ENCODE peak calls at places on chromosomes 2 and 18, in ten cellular contexts. Q is NCI-H69; F is GM04504; J is germinal center; U is aorta; T is activated CD8-positive, alpha-beta memory T cell treated with anti-CD3 and anti-CD28 coated beads for 24 hours; W is astrocyte of the cerebellum; S is AG08395; E is KG1; N is EL. H is an unnamed sample.

GRCh38 chr2:26861610-26862224 is 13.8 kb downstream of the DPYSL5 start:
- DNase-seq in Q (no peak), F (no peak), J (no peak), U (no peak), T (no peak), W (no peak), S (no peak), E (no peak), N (no peak), H (no peak)

GRCh38 chr2:231524477-231525247 is 5.6 kb downstream of the NMUR1 start:
- DNase-seq in Q (no peak), F (no peak), J (no peak), U (no peak), T (no peak), W (no peak), S (no peak), E (no peak), N (no peak), H (peak)

GRCh38 chr2:39416172-39416571 is 20.9 kb downstream of the MAP4K3 start:
- DNase-seq in Q (no peak), F (peak), J (no peak), U (no peak), T (no peak), W (peak), S (peak), E (no peak), N (peak), H (no peak)

GRCh38 chr18:14767474-14767873 is 19.5 kb downstream of the ANKRD30B start:
- DNase-seq in Q (no peak), F (no peak), J (no peak), U (no peak), T (no peak), W (no peak), S (no peak), E (no peak), N (no peak), H (no peak)

GRCh38 chr2:211408485-211408884 is 852.1 kb downstream of the CPS1 start:
- DNase-seq in Q (no peak), F (no peak), J (no peak), U (no peak), T (no peak), W (no peak), S (no peak), E (no peak), N (no peak), H (no peak)

GRCh38 chr2:239042551-239043320 is 194.9 kb downstream of the TWIST2 start:
- DNase-seq in Q (no peak), F (no peak), J (no peak), U (peak), T (no peak), W (no peak), S (no peak), E (no peak), N (no peak), H (no peak)

GRCh38 chr2:179898873-179899272 is 37.5 kb upstream of the ZNF385B start:
- DNase-seq in Q (peak), F (no peak), J (peak), U (no peak), T (no peak), W (peak), S (peak), E (no peak), N (peak), H (no peak)

GRCh38 chr18:22093731-22094374 is 75.5 kb upstream of the GATA6 start:
- DNase-seq in Q (no peak), F (no peak), J (no peak), U (no peak), T (no peak), W (no peak), S (no peak), E (no peak), N (no peak), H (no peak)

GRCh38 chr2:181971032-181971431 is 14.6 kb upstream of the PPP1R1C start:
- DNase-seq in Q (no peak), F (no peak), J (no peak), U (no peak), T (no peak), W (no peak), S (no peak), E (no peak), N (no peak), H (no peak)

GRCh38 chr2:37926635-37927034 is 1.5 kb downstream of the RMDN2 start:
- DNase-seq in Q (no peak), F (no peak), J (no peak), U (no peak), T (no peak), W (no peak), S (no peak), E (no peak), N (no peak), H (no peak)

GRCh38 chr2:200650195-200650594 is 64.4 kb downstream of the AOX1 start:
- DNase-seq in Q (no peak), F (no peak), J (no peak), U (no peak), T (no peak), W (no peak), S (no peak), E (no peak), N (no peak), H (no peak)

GRCh38 chr18:78595453-78595852 is 384.2 kb upstream of the SALL3 start:
- DNase-seq in Q (peak), F (no peak), J (no peak), U (no peak), T (no peak), W (no peak), S (no peak), E (no peak), N (no peak), H (no peak)

GRCh38 chr2:15667579-15668556 is 76.2 kb downstream of the DDX1 start:
- DNase-seq in Q (no peak), F (no peak), J (no peak), U (no peak), T (no peak), W (no peak), S (peak), E (no peak), N (peak), H (no peak)

GRCh38 chr2:23536326-23536725 is 151.3 kb downstream of the KLHL29 start:
- DNase-seq in Q (peak), F (no peak), J (no peak), U (no peak), T (no peak), W (no peak), S (no peak), E (no peak), N (no peak), H (no peak)

GRCh38 chr18:36035253-36035652 is 32.1 kb downstream of the RPRD1A start:
- DNase-seq in Q (peak), F (no peak), J (no peak), U (no peak), T (no peak), W (peak), S (peak), E (no peak), N (peak), H (no peak)

GRCh38 chr18:33201509-33201926 is 239.0 kb downstream of the CCDC178 start:
- DNase-seq in Q (peak), F (no peak), J (peak), U (no peak), T (no peak), W (peak), S (no peak), E (peak), N (no peak), H (no peak)

GRCh38 chr2:201654611-201655384 is 11.5 kb upstream of the TMEM237 start:
- DNase-seq in Q (no peak), F (peak), J (no peak), U (no peak), T (no peak), W (peak), S (peak), E (no peak), N (peak), H (no peak)

GRCh38 chr2:172404824-172405223 is 22.6 kb upstream of the ITGA6 start:
- DNase-seq in Q (no peak), F (peak), J (no peak), U (no peak), T (no peak), W (peak), S (peak), E (no peak), N (peak), H (no peak)

GRCh38 chr2:219437690-219438089 is 3.0 kb downstream of the SPEG start:
- DNase-seq in Q (no peak), F (no peak), J (no peak), U (no peak), T (no peak), W (no peak), S (no peak), E (no peak), N (no peak), H (no peak)

GRCh38 chr2:108226570-108226969 is 13.2 kb upstream of the SULT1C3 start:
- DNase-seq in Q (no peak), F (no peak), J (no peak), U (no peak), T (no peak), W (no peak), S (no peak), E (no peak), N (no peak), H (no peak)

GRCh38 chr2:241268716-241269445 is 46.6 kb downstream of the HDLBP start:
- DNase-seq in Q (no peak), F (peak), J (no peak), U (no peak), T (peak), W (no peak), S (peak), E (no peak), N (peak), H (no peak)

GRCh38 chr2:66569321-66569851 is 134.5 kb downstream of the MEIS1 start:
- DNase-seq in Q (peak), F (peak), J (no peak), U (no peak), T (no peak), W (no peak), S (no peak), E (no peak), N (peak), H (no peak)

GRCh38 chr2:109331864-109332848 is 203.2 kb downstream of the SH3RF3 start:
- DNase-seq in Q (peak), F (peak), J (no peak), U (peak), T (no peak), W (peak), S (peak), E (peak), N (peak), H (peak)

GRCh38 chr2:71640459-71640858 is 187.1 kb downstream of the DYSF start:
- DNase-seq in Q (no peak), F (no peak), J (no peak), U (no peak), T (no peak), W (no peak), S (no peak), E (no peak), N (no peak), H (no peak)

GRCh38 chr18:49019446-49020045 is 68.8 kb upstream of the SMAD7 start:
- DNase-seq in Q (no peak), F (no peak), J (no peak), U (no peak), T (peak), W (no peak), S (no peak), E (no peak), N (no peak), H (no peak)

GRCh38 chr2:238523158-238524110 is 96.7 kb downstream of the ASB1 start:
- DNase-seq in Q (no peak), F (peak), J (no peak), U (no peak), T (no peak), W (no peak), S (peak), E (no peak), N (no peak), H (peak)

GRCh38 chr2:9613291-9613690 is 17.5 kb downstream of the YWHAQ start:
- DNase-seq in Q (no peak), F (no peak), J (no peak), U (no peak), T (no peak), W (peak), S (peak), E (no peak), N (peak), H (no peak)

GRCh38 chr18:33812186-33812585 is 234.2 kb downstream of the ASXL3 start:
- DNase-seq in Q (peak), F (no peak), J (no peak), U (no peak), T (no peak), W (no peak), S (no peak), E (no peak), N (no peak), H (no peak)

GRCh38 chr2:219736196-219736595 is 108.8 kb downstream of the SLC4A3 start:
- DNase-seq in Q (peak), F (peak), J (peak), U (no peak), T (no peak), W (peak), S (peak), E (peak), N (peak), H (no peak)

GRCh38 chr2:120480903-120481445 is 135.0 kb downstream of the INHBB start:
- DNase-seq in Q (no peak), F (no peak), J (no peak), U (peak), T (no peak), W (no peak), S (no peak), E (no peak), N (no peak), H (peak)

GRCh38 chr2:214575030-214575949 is 164.4 kb downstream of the VWC2L start:
- DNase-seq in Q (no peak), F (no peak), J (no peak), U (no peak), T (no peak), W (no peak), S (no peak), E (peak), N (peak), H (peak)

GRCh38 chr18:77020561-77020960 is 112.0 kb downstream of the MBP start:
- DNase-seq in Q (no peak), F (no peak), J (no peak), U (no peak), T (no peak), W (no peak), S (no peak), E (no peak), N (no peak), H (no peak)

GRCh38 chr2:55120634-55121359 is 70.5 kb upstream of the RTN4 start:
- DNase-seq in Q (peak), F (no peak), J (no peak), U (peak), T (peak), W (no peak), S (peak), E (peak), N (peak), H (peak)

H was measured in kidney.